ENCODE peak calls at places on chromosomes 3 and 15, in five cellular contexts. One of them, this sample, is unnamed.

GRCh38 chr15:101613130-101614000 is 38.8 kb downstream of the TM2D3 start:
- DNase-seq in NCI-H1694: peak
- DNase-seq in T-helper 1 cell: no peak
- DNase-seq in activated naive CD4-positive, alpha-beta T cell treated with anti-CD3 and anti-CD28 coated beads, Interleukin-2, amount 50 U/mL, for 16 hours: no peak
- DNase-seq in CD8-positive, alpha-beta memory T cell: no peak
- DNase-seq in this sample: no peak

GRCh38 chr15:94843060-94843459 is 611.7 kb downstream of the MCTP2 start:
- DNase-seq in NCI-H1694: no peak
- DNase-seq in T-helper 1 cell: no peak
- DNase-seq in activated naive CD4-positive, alpha-beta T cell treated with anti-CD3 and anti-CD28 coated beads, Interleukin-2, amount 50 U/mL, for 16 hours: no peak
- DNase-seq in CD8-positive, alpha-beta memory T cell: no peak
- DNase-seq in this sample: no peak

GRCh38 chr15:66019377-66019776 is 150.1 kb downstream of the RAB11A start:
- DNase-seq in NCI-H1694: no peak
- DNase-seq in T-helper 1 cell: no peak
- DNase-seq in activated naive CD4-positive, alpha-beta T cell treated with anti-CD3 and anti-CD28 coated beads, Interleukin-2, amount 50 U/mL, for 16 hours: no peak
- DNase-seq in CD8-positive, alpha-beta memory T cell: no peak
- DNase-seq in this sample: no peak

GRCh38 chr15:101204744-101205535 is 46.9 kb downstream of the CHSY1 start:
- DNase-seq in NCI-H1694: no peak
- DNase-seq in T-helper 1 cell: no peak
- DNase-seq in activated naive CD4-positive, alpha-beta T cell treated with anti-CD3 and anti-CD28 coated beads, Interleukin-2, amount 50 U/mL, for 16 hours: no peak
- DNase-seq in CD8-positive, alpha-beta memory T cell: no peak
- DNase-seq in this sample: no peak

GRCh38 chr3:191026746-191027145 is 164.3 kb upstream of the GMNC start:
- DNase-seq in NCI-H1694: no peak
- DNase-seq in T-helper 1 cell: no peak
- DNase-seq in activated naive CD4-positive, alpha-beta T cell treated with anti-CD3 and anti-CD28 coated beads, Interleukin-2, amount 50 U/mL, for 16 hours: no peak
- DNase-seq in CD8-positive, alpha-beta memory T cell: no peak
- DNase-seq in this sample: no peak

GRCh38 chr15:97224191-97224641 is 736.3 kb upstream of the ARRDC4 start:
- DNase-seq in NCI-H1694: no peak
- DNase-seq in T-helper 1 cell: no peak
- DNase-seq in activated naive CD4-positive, alpha-beta T cell treated with anti-CD3 and anti-CD28 coated beads, Interleukin-2, amount 50 U/mL, for 16 hours: no peak
- DNase-seq in CD8-positive, alpha-beta memory T cell: no peak
- DNase-seq in this sample: no peak

GRCh38 chr3:146542179-146542578 is 2.2 kb downstream of the PLSCR1 start:
- DNase-seq in NCI-H1694: no peak
- DNase-seq in T-helper 1 cell: no peak
- DNase-seq in activated naive CD4-positive, alpha-beta T cell treated with anti-CD3 and anti-CD28 coated beads, Interleukin-2, amount 50 U/mL, for 16 hours: no peak
- DNase-seq in CD8-positive, alpha-beta memory T cell: no peak
- DNase-seq in this sample: no peak

GRCh38 chr3:117278424-117279190 is 569.0 kb downstream of the TUSC7 start:
- DNase-seq in NCI-H1694: peak
- DNase-seq in T-helper 1 cell: no peak
- DNase-seq in activated naive CD4-positive, alpha-beta T cell treated with anti-CD3 and anti-CD28 coated beads, Interleukin-2, amount 50 U/mL, for 16 hours: no peak
- DNase-seq in CD8-positive, alpha-beta memory T cell: no peak
- DNase-seq in this sample: no peak

GRCh38 chr3:179476215-179476614 is 24.9 kb upstream of the GNB4 start:
- DNase-seq in NCI-H1694: no peak
- DNase-seq in T-helper 1 cell: no peak
- DNase-seq in activated naive CD4-positive, alpha-beta T cell treated with anti-CD3 and anti-CD28 coated beads, Interleukin-2, amount 50 U/mL, for 16 hours: no peak
- DNase-seq in CD8-positive, alpha-beta memory T cell: no peak
- DNase-seq in this sample: no peak

GRCh38 chr3:39260957-39261356 is 18.9 kb downstream of the CX3CR1 start:
- DNase-seq in NCI-H1694: no peak
- DNase-seq in T-helper 1 cell: peak
- DNase-seq in activated naive CD4-positive, alpha-beta T cell treated with anti-CD3 and anti-CD28 coated beads, Interleukin-2, amount 50 U/mL, for 16 hours: peak
- DNase-seq in CD8-positive, alpha-beta memory T cell: peak
- DNase-seq in this sample: peak

GRCh38 chr3:50295553-50296166 is 3.4 kb upstream of the IFRD2 start:
- DNase-seq in NCI-H1694: no peak
- DNase-seq in T-helper 1 cell: no peak
- DNase-seq in activated naive CD4-positive, alpha-beta T cell treated with anti-CD3 and anti-CD28 coated beads, Interleukin-2, amount 50 U/mL, for 16 hours: no peak
- DNase-seq in CD8-positive, alpha-beta memory T cell: no peak
- DNase-seq in this sample: no peak

GRCh38 chr3:192957441-192957951 is 39.8 kb upstream of the MB21D2 start:
- DNase-seq in NCI-H1694: no peak
- DNase-seq in T-helper 1 cell: no peak
- DNase-seq in activated naive CD4-positive, alpha-beta T cell treated with anti-CD3 and anti-CD28 coated beads, Interleukin-2, amount 50 U/mL, for 16 hours: no peak
- DNase-seq in CD8-positive, alpha-beta memory T cell: no peak
- DNase-seq in this sample: no peak

GRCh38 chr15:45372032-45372995 is 6.0 kb downstream of the GATM start:
- DNase-seq in NCI-H1694: no peak
- DNase-seq in T-helper 1 cell: no peak
- DNase-seq in activated naive CD4-positive, alpha-beta T cell treated with anti-CD3 and anti-CD28 coated beads, Interleukin-2, amount 50 U/mL, for 16 hours: no peak
- DNase-seq in CD8-positive, alpha-beta memory T cell: no peak
- DNase-seq in this sample: no peak

GRCh38 chr3:66144792-66145733 is 75.7 kb upstream of the SLC25A26 start:
- DNase-seq in NCI-H1694: no peak
- DNase-seq in T-helper 1 cell: no peak
- DNase-seq in activated naive CD4-positive, alpha-beta T cell treated with anti-CD3 and anti-CD28 coated beads, Interleukin-2, amount 50 U/mL, for 16 hours: no peak
- DNase-seq in CD8-positive, alpha-beta memory T cell: no peak
- DNase-seq in this sample: no peak

GRCh38 chr15:25514522-25514921 is 75.7 kb upstream of the UBE3A start:
- DNase-seq in NCI-H1694: no peak
- DNase-seq in T-helper 1 cell: no peak
- DNase-seq in activated naive CD4-positive, alpha-beta T cell treated with anti-CD3 and anti-CD28 coated beads, Interleukin-2, amount 50 U/mL, for 16 hours: no peak
- DNase-seq in CD8-positive, alpha-beta memory T cell: no peak
- DNase-seq in this sample: no peak

GRCh38 chr3:99630815-99631214 is 7.6 kb upstream of the COL8A1 start:
- DNase-seq in NCI-H1694: no peak
- DNase-seq in T-helper 1 cell: no peak
- DNase-seq in activated naive CD4-positive, alpha-beta T cell treated with anti-CD3 and anti-CD28 coated beads, Interleukin-2, amount 50 U/mL, for 16 hours: no peak
- DNase-seq in CD8-positive, alpha-beta memory T cell: no peak
- DNase-seq in this sample: no peak

GRCh38 chr3:159882784-159883779 is 105.6 kb upstream of the IL12A start:
- DNase-seq in NCI-H1694: no peak
- DNase-seq in T-helper 1 cell: no peak
- DNase-seq in activated naive CD4-positive, alpha-beta T cell treated with anti-CD3 and anti-CD28 coated beads, Interleukin-2, amount 50 U/mL, for 16 hours: no peak
- DNase-seq in CD8-positive, alpha-beta memory T cell: no peak
- DNase-seq in this sample: no peak

GRCh38 chr3:141280690-141281089 is 49.1 kb downstream of the PXYLP1 start:
- DNase-seq in NCI-H1694: no peak
- DNase-seq in T-helper 1 cell: no peak
- DNase-seq in activated naive CD4-positive, alpha-beta T cell treated with anti-CD3 and anti-CD28 coated beads, Interleukin-2, amount 50 U/mL, for 16 hours: no peak
- DNase-seq in CD8-positive, alpha-beta memory T cell: no peak
- DNase-seq in this sample: no peak

GRCh38 chr15:101022876-101023275 is 103.7 kb downstream of the LRRK1 start:
- DNase-seq in NCI-H1694: no peak
- DNase-seq in T-helper 1 cell: no peak
- DNase-seq in activated naive CD4-positive, alpha-beta T cell treated with anti-CD3 and anti-CD28 coated beads, Interleukin-2, amount 50 U/mL, for 16 hours: no peak
- DNase-seq in CD8-positive, alpha-beta memory T cell: no peak
- DNase-seq in this sample: no peak

GRCh38 chr3:127452321-127452821 is 138.2 kb downstream of the TPRA1 start:
- DNase-seq in NCI-H1694: no peak
- DNase-seq in T-helper 1 cell: no peak
- DNase-seq in activated naive CD4-positive, alpha-beta T cell treated with anti-CD3 and anti-CD28 coated beads, Interleukin-2, amount 50 U/mL, for 16 hours: no peak
- DNase-seq in CD8-positive, alpha-beta memory T cell: no peak
- DNase-seq in this sample: no peak

GRCh38 chr3:197378987-197379718 is 80.7 kb upstream of the DLG1 start:
- DNase-seq in NCI-H1694: no peak
- DNase-seq in T-helper 1 cell: no peak
- DNase-seq in activated naive CD4-positive, alpha-beta T cell treated with anti-CD3 and anti-CD28 coated beads, Interleukin-2, amount 50 U/mL, for 16 hours: no peak
- DNase-seq in CD8-positive, alpha-beta memory T cell: no peak
- DNase-seq in this sample: no peak

GRCh38 chr15:76939715-76940114 is 8.2 kb downstream of the RCN2 start:
- DNase-seq in NCI-H1694: no peak
- DNase-seq in T-helper 1 cell: no peak
- DNase-seq in activated naive CD4-positive, alpha-beta T cell treated with anti-CD3 and anti-CD28 coated beads, Interleukin-2, amount 50 U/mL, for 16 hours: no peak
- DNase-seq in CD8-positive, alpha-beta memory T cell: no peak
- DNase-seq in this sample: no peak

GRCh38 chr3:179438836-179439235 is 12.4 kb downstream of the GNB4 start:
- DNase-seq in NCI-H1694: no peak
- DNase-seq in T-helper 1 cell: no peak
- DNase-seq in activated naive CD4-positive, alpha-beta T cell treated with anti-CD3 and anti-CD28 coated beads, Interleukin-2, amount 50 U/mL, for 16 hours: no peak
- DNase-seq in CD8-positive, alpha-beta memory T cell: no peak
- DNase-seq in this sample: no peak

GRCh38 chr3:60610441-60611112 is 640.7 kb downstream of the FHIT start:
- DNase-seq in NCI-H1694: no peak
- DNase-seq in T-helper 1 cell: no peak
- DNase-seq in activated naive CD4-positive, alpha-beta T cell treated with anti-CD3 and anti-CD28 coated beads, Interleukin-2, amount 50 U/mL, for 16 hours: no peak
- DNase-seq in CD8-positive, alpha-beta memory T cell: no peak
- DNase-seq in this sample: no peak

GRCh38 chr3:124347418-124347817 is 355.5 kb upstream of the ROPN1 start:
- DNase-seq in NCI-H1694: no peak
- DNase-seq in T-helper 1 cell: no peak
- DNase-seq in activated naive CD4-positive, alpha-beta T cell treated with anti-CD3 and anti-CD28 coated beads, Interleukin-2, amount 50 U/mL, for 16 hours: no peak
- DNase-seq in CD8-positive, alpha-beta memory T cell: no peak
- DNase-seq in this sample: no peak

GRCh38 chr3:37668831-37669610 is 192.7 kb upstream of the CTDSPL start:
- DNase-seq in NCI-H1694: no peak
- DNase-seq in T-helper 1 cell: no peak
- DNase-seq in activated naive CD4-positive, alpha-beta T cell treated with anti-CD3 and anti-CD28 coated beads, Interleukin-2, amount 50 U/mL, for 16 hours: no peak
- DNase-seq in CD8-positive, alpha-beta memory T cell: no peak
- DNase-seq in this sample: no peak

GRCh38 chr3:31041161-31041978 is 146.9 kb upstream of the GADL1 start:
- DNase-seq in NCI-H1694: no peak
- DNase-seq in T-helper 1 cell: no peak
- DNase-seq in activated naive CD4-positive, alpha-beta T cell treated with anti-CD3 and anti-CD28 coated beads, Interleukin-2, amount 50 U/mL, for 16 hours: no peak
- DNase-seq in CD8-positive, alpha-beta memory T cell: no peak
- DNase-seq in this sample: no peak

GRCh38 chr15:70555713-70556112 is 207.6 kb downstream of the UACA start:
- DNase-seq in NCI-H1694: no peak
- DNase-seq in T-helper 1 cell: no peak
- DNase-seq in activated naive CD4-positive, alpha-beta T cell treated with anti-CD3 and anti-CD28 coated beads, Interleukin-2, amount 50 U/mL, for 16 hours: no peak
- DNase-seq in CD8-positive, alpha-beta memory T cell: no peak
- DNase-seq in this sample: no peak

GRCh38 chr3:98688363-98688762 is 74.8 kb upstream of the ST3GAL6 start:
- DNase-seq in NCI-H1694: no peak
- DNase-seq in T-helper 1 cell: no peak
- DNase-seq in activated naive CD4-positive, alpha-beta T cell treated with anti-CD3 and anti-CD28 coated beads, Interleukin-2, amount 50 U/mL, for 16 hours: no peak
- DNase-seq in CD8-positive, alpha-beta memory T cell: no peak
- DNase-seq in this sample: no peak

GRCh38 chr15:96421211-96421610 is 90.7 kb downstream of the NR2F2 start:
- DNase-seq in NCI-H1694: no peak
- DNase-seq in T-helper 1 cell: no peak
- DNase-seq in activated naive CD4-positive, alpha-beta T cell treated with anti-CD3 and anti-CD28 coated beads, Interleukin-2, amount 50 U/mL, for 16 hours: no peak
- DNase-seq in CD8-positive, alpha-beta memory T cell: no peak
- DNase-seq in this sample: no peak

GRCh38 chr3:172314616-172315015 is 133.6 kb downstream of the GHSR start:
- DNase-seq in NCI-H1694: no peak
- DNase-seq in T-helper 1 cell: no peak
- DNase-seq in activated naive CD4-positive, alpha-beta T cell treated with anti-CD3 and anti-CD28 coated beads, Interleukin-2, amount 50 U/mL, for 16 hours: no peak
- DNase-seq in CD8-positive, alpha-beta memory T cell: no peak
- DNase-seq in this sample: no peak

GRCh38 chr15:88166330-88166993 is 90.1 kb downstream of the NTRK3 start:
- DNase-seq in NCI-H1694: no peak
- DNase-seq in T-helper 1 cell: no peak
- DNase-seq in activated naive CD4-positive, alpha-beta T cell treated with anti-CD3 and anti-CD28 coated beads, Interleukin-2, amount 50 U/mL, for 16 hours: no peak
- DNase-seq in CD8-positive, alpha-beta memory T cell: no peak
- DNase-seq in this sample: no peak

GRCh38 chr3:193978446-193978845 is 157.5 kb upstream of the HES1 start:
- DNase-seq in NCI-H1694: no peak
- DNase-seq in T-helper 1 cell: no peak
- DNase-seq in activated naive CD4-positive, alpha-beta T cell treated with anti-CD3 and anti-CD28 coated beads, Interleukin-2, amount 50 U/mL, for 16 hours: no peak
- DNase-seq in CD8-positive, alpha-beta memory T cell: no peak
- DNase-seq in this sample: no peak

GRCh38 chr3:150871192-150871591 is 34.0 kb downstream of the MINDY4B start:
- DNase-seq in NCI-H1694: no peak
- DNase-seq in T-helper 1 cell: no peak
- DNase-seq in activated naive CD4-positive, alpha-beta T cell treated with anti-CD3 and anti-CD28 coated beads, Interleukin-2, amount 50 U/mL, for 16 hours: no peak
- DNase-seq in CD8-positive, alpha-beta memory T cell: no peak
- DNase-seq in this sample: no peak

GRCh38 chr15:80437492-80437891 is 33.3 kb downstream of the ARNT2 start:
- DNase-seq in NCI-H1694: no peak
- DNase-seq in T-helper 1 cell: no peak
- DNase-seq in activated naive CD4-positive, alpha-beta T cell treated with anti-CD3 and anti-CD28 coated beads, Interleukin-2, amount 50 U/mL, for 16 hours: no peak
- DNase-seq in CD8-positive, alpha-beta memory T cell: no peak
- DNase-seq in this sample: no peak

This sample was measured in effector CD8-positive, alpha-beta T cell.